ENCODE peak calls at places on chromosomes 1 and 21, in seven cellular contexts. U is GM12878, X is K562, N is HCT116, V is SK-N-SH, F is H1, E is HepG2. C is an unnamed sample.

GRCh38 chr1:47230692-47231313 is 1.2 kb downstream of the TAL1 start:
- DNase-seq in E (no peak), X (peak; percentile 45), F (no peak), V (peak; percentile 65), U (no peak), N (no peak), C (no peak)

GRCh38 chr1:165397945-165398344 is 41.4 kb upstream of the LMX1A start:
- DNase-seq in U (no peak), F (no peak), V (no peak), N (no peak), X (no peak), E (no peak), C (no peak)

GRCh38 chr1:26084091-26084561 is 16.7 kb upstream of the TRIM63 start:
- DNase-seq in U (no peak), E (no peak), N (no peak), F (no peak), X (no peak), V (no peak), C (peak; percentile 56)

GRCh38 chr1:50667710-50668356 is 244.6 kb upstream of the DMRTA2 start:
- DNase-seq in E (no peak), V (no peak), X (no peak), N (no peak), U (no peak), F (no peak), C (no peak)

GRCh38 chr1:115837386-115837761 is 3.6 kb downstream of the NHLH2 start:
- DNase-seq in F (no peak), V (no peak), X (no peak), N (no peak), E (no peak), U (no peak), C (no peak)

GRCh38 chr1:76868154-76868882 is 1.0 kb downstream of the ST6GALNAC5 start:
- DNase-seq in U (no peak), E (no peak), F (no peak), X (peak; percentile 11), V (peak; percentile 88), N (no peak), C (peak; percentile 14)

GRCh38 chr21:34673006-34673405 is 4.2 kb downstream of the CLIC6 start:
- DNase-seq in E (no peak), X (no peak), F (no peak), V (no peak), U (no peak), N (no peak), C (no peak)

GRCh38 chr1:64469977-64470669 is at the start of gene CACHD1:
- DNase-seq in N (peak; percentile 52), U (no peak), E (no peak), X (no peak), F (no peak), V (peak; percentile 95), C (peak; percentile 85)

GRCh38 chr21:30434033-30434631 is 4.1 kb downstream of the KRTAP13-4 start:
- DNase-seq in F (peak; percentile 50), U (no peak), V (peak; percentile 33), E (no peak), N (no peak), X (peak; percentile 8), C (peak; percentile 70)

GRCh38 chr1:174713796-174714195 is 266.0 kb downstream of the GPR52 start:
- DNase-seq in N (no peak), U (no peak), F (no peak), X (no peak), V (no peak), E (peak; percentile 68), C (no peak)

GRCh38 chr1:119115301-119115700 is 25.2 kb downstream of the WARS2 start:
- DNase-seq in E (no peak), X (no peak), F (no peak), N (no peak), V (peak; percentile 9), U (no peak), C (no peak)

GRCh38 chr1:22708777-22709176 is 1.9 kb upstream of the EPHB2 start:
- DNase-seq in V (no peak), X (no peak), N (no peak), F (no peak), E (no peak), U (no peak), C (no peak)

GRCh38 chr1:115266729-115267421 is 71.2 kb downstream of the NGF start:
- DNase-seq in E (no peak), V (no peak), F (no peak), N (no peak), U (no peak), X (no peak), C (no peak)

GRCh38 chr21:34935868-34936267 is 113.2 kb downstream of the RUNX1 start:
- DNase-seq in V (no peak), F (no peak), X (no peak), E (no peak), U (no peak), N (no peak), C (no peak)

GRCh38 chr1:67460648-67461500 is 30.7 kb upstream of the SERBP1 start:
- DNase-seq in F (no peak), N (no peak), E (no peak), V (no peak), U (no peak), X (no peak), C (no peak)

GRCh38 chr21:25979845-25980433 is 190.6 kb downstream of the APP start:
- DNase-seq in U (no peak), F (no peak), N (no peak), E (no peak), X (no peak), V (no peak), C (no peak)

GRCh38 chr1:175201061-175201508 is 8.5 kb upstream of the KIAA0040 start:
- DNase-seq in X (no peak), E (no peak), F (no peak), N (no peak), V (no peak), U (no peak), C (no peak)

GRCh38 chr1:27659497-27660299 is 12.3 kb downstream of the IFI6 start:
- DNase-seq in X (peak; percentile 94), F (no peak), V (peak; percentile 96), U (peak; percentile 72), N (peak; percentile 54), E (peak; percentile 53), C (peak; percentile 81)

GRCh38 chr21:27298465-27298864 is 331.6 kb upstream of the ADAMTS5 start:
- DNase-seq in F (no peak), U (no peak), V (no peak), X (no peak), N (no peak), E (no peak), C (no peak)

GRCh38 chr1:38839363-38839762 is 20.2 kb downstream of the RRAGC start:
- DNase-seq in N (no peak), U (no peak), F (no peak), V (no peak), X (no peak), E (no peak), C (no peak)

GRCh38 chr1:246199086-246199485 is 308.0 kb downstream of the SMYD3 start:
- DNase-seq in U (no peak), F (no peak), V (no peak), E (no peak), N (no peak), X (no peak), C (no peak)

GRCh38 chr1:10444795-10445397 is 4.9 kb upstream of the CORT start:
- DNase-seq in N (no peak), E (no peak), F (no peak), X (no peak), V (no peak), U (no peak), C (no peak)
- TF ChIP-seq JUND in N (no peak), E (no peak), F (no peak), X (no peak), V (no peak), U (no peak), C (no peak)

DNA sequence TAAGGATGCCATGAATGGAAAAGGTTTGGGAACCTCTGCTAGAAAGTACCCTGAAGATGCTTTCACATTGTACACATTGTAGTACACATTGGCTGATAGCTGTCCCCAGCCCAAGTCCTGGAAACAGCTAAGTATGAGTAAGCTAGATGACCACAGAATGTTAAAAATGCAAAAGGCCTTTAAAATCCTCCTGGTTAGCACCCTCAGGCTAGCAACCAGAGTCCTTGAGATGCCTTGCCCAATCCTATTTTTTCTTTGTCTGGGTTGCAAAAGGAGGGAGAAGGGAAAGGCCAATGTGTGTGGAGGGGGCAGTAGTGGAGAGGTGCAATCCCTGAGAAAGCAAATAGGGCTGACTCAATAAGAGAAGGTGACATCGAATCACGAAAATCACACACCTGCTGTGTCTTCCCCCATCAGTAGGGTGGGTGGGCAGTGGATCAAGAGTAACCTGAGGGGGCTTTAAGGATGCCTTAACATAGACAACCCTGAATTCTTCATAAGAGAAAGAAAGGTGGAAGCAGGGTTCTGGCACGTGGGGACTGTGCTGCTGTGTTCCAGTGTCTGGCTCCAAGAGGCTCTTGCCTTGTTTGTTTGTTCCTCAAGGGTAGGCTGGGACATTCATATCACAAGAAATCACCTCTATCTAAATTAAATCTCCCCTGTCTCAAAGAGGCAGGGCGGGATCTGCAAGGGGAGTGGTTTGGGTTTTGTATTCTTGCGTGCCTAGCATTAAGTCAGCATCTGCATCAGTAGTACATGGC is 266.2 kb upstream of the PLXNA2 start:
- DNase-seq in N (no peak), U (no peak), X (no peak), E (no peak), V (no peak), F (no peak), C (no peak)
- TF ChIP-seq JUND in N (no peak), U (no peak), X (no peak), E (no peak), V (no peak), F (no peak), C (no peak)

DNA sequence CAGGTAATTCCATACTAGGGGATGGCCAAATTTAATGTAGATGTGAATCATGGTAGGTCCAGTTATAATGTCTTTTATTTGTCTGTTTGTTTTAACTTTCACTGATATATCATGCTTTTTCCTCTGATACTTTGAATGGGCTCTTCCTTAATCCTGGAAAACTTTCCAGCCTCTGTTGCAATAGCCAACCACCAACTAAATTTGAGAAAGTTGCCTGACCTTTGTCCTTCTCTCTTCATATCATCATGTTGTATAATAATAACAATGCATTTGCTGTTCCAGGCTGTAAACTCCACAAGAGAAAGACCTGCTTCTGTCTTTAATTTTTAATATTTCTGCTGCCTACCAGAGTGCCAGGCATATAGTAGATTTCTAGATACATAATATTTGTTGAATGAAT is 146.1 kb downstream of the HMCN1 start:
- DNase-seq in V (no peak), N (no peak), U (no peak), E (no peak), F (no peak), X (no peak), C (no peak)
- TF ChIP-seq JUND in V (no peak), N (no peak), U (no peak), E (no peak), F (no peak), X (no peak), C (no peak)

DNA sequence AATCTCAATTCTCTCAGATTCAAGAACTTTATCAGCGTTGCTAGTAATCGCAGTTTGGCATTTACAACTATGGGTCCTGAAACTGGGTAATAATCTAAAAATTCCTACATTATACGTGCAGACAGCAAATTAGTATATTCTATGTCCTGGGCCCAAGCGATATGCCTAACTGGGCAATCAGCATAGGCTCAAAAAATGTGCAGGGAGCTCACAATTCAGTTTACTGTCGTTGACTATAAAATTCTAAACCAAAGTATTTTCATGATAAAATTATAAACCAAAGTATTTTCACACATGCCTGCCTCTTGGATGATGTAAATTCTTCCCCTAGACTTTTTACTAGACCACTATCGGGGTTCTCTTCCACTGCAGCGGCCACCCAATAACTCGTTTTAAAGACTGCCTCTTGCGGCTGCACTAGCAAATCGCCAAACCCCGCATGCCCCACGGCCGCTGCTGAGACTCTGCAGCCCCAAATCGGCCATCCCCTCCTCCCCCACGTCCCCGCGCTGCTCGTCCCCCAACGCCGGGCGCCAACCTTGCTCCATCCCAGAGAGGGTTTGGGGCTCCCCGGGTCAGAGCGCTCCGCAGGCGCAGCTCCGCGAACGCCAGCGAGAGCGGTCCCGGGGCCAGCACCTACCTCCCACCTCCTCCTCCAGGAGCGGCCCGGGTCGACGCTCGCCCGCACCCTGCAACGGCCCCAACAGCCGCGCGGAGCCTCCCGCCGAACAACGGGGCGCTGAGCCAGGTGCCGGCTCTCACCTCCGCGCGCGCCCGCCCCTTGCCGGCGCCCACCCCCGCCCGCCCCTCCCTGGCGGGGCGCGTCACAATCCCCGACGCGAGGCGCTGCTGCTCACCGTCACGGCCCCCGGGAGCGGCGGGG is 506 bp downstream of the SSX2IP start:
- DNase-seq in F (no peak), E (peak; percentile 35), V (no peak), N (no peak), U (no peak), X (peak; percentile 37), C (no peak)
- TF ChIP-seq JUND in F (no peak), E (no peak), V (no peak), N (no peak), U (no peak), X (no peak), C (no peak)

C was measured in T47D.